ENCODE peak calls at places on chromosomes 3 and 15, in five cellular contexts. B is T-helper 9 cell; O is H9; G is ELR; X is stimulated activated CD4-positive, alpha-beta T cell treated with anti-CD3 and anti-CD28 coated beads, TNF-alpha, amount 100 ng/mL, for 24 hours. D is an unnamed sample.

GRCh38 chr3:31129241-31129640 is 234.8 kb upstream of the GADL1 start:
- DNase-seq in X (no peak), G (no peak), B (no peak), O (no peak), D (no peak)

GRCh38 chr3:33957176-33957575 is 158.7 kb downstream of the PDCD6IP start:
- DNase-seq in X (no peak), B (no peak), G (no peak), O (no peak), D (no peak)

GRCh38 chr3:65712156-65712555 is 326.6 kb downstream of the MAGI1 start:
- DNase-seq in O (no peak), G (no peak), B (no peak), X (no peak), D (no peak)

GRCh38 chr15:77866596-77867125 is 210.8 kb downstream of the TBC1D2B start:
- DNase-seq in O (peak; percentile 19), B (no peak), G (no peak), X (no peak), D (no peak)

GRCh38 chr3:25153130-25153529 is 274.9 kb upstream of the RARB start:
- DNase-seq in X (no peak), G (no peak), B (no peak), O (no peak), D (no peak)

GRCh38 chr3:14531856-14532395 is 8.2 kb downstream of the GRIP2 start:
- DNase-seq in O (no peak), G (no peak), X (no peak), B (no peak), D (no peak)

GRCh38 chr15:68809517-68809916 is 11.2 kb downstream of the ANP32A start:
- DNase-seq in B (no peak), O (no peak), X (no peak), G (no peak), D (no peak)

GRCh38 chr15:96058103-96058851 is 272.2 kb upstream of the NR2F2 start:
- DNase-seq in G (no peak), O (no peak), B (no peak), X (no peak), D (no peak)

GRCh38 chr15:88331291-88331690 is 74.8 kb upstream of the NTRK3 start:
- DNase-seq in G (peak; percentile 36), X (no peak), O (peak; percentile 91), B (peak; percentile 8), D (no peak)

D was measured in naive thymus-derived CD8-positive, alpha-beta T cell.